ENCODE peak calls at places on chromosome 21, in ten cellular contexts. Z is heart right ventricle, R is MM.1S, U is neural progenitor cell, G is psoas muscle, F is suprapubic skin, O is fibroblast of lung, T is body of pancreas, L is pancreas, P is mucosa of descending colon. S is an unnamed sample.

GRCh38 chr21:16533692-16534407 is 804.1 kb downstream of the USP25 start:
- DNase-seq in P (no peak), R (no peak), Z (no peak), L (no peak), O (no peak), T (no peak), G (no peak), U (no peak), F (no peak), S (no peak)

GRCh38 chr21:35048706-35049617 is at the start of gene RUNX1:
- DNase-seq in R (peak; percentile 99), O (peak; percentile 79), P (no peak), L (no peak), F (no peak), Z (no peak), U (no peak), G (peak; percentile 32), T (no peak), S (no peak)

GRCh38 chr21:40466893-40467483 is 380.0 kb downstream of the DSCAM start:
- DNase-seq in Z (no peak), G (no peak), U (peak; percentile 33), T (no peak), R (peak; percentile 68), O (no peak), L (no peak), P (no peak), F (no peak), S (peak; percentile 14)

GRCh38 chr21:28513450-28513849 is 479.2 kb downstream of the LTN1 start:
- DNase-seq in F (no peak), G (no peak), Z (no peak), P (no peak), U (no peak), T (no peak), R (no peak), L (no peak), O (peak; percentile 25), S (no peak)

GRCh38 chr21:34915364-34915834 is 133.7 kb downstream of the RUNX1 start:
- DNase-seq in G (no peak), T (no peak), L (no peak), Z (no peak), O (peak; percentile 58), F (no peak), R (no peak), U (no peak), P (no peak), S (no peak)

GRCh38 chr21:44737706-44738354 is 26.5 kb upstream of the TSPEAR start:
- DNase-seq in U (peak; percentile 39), P (no peak), O (peak; percentile 48), T (no peak), L (no peak), Z (no peak), F (peak; percentile 24), R (no peak), G (no peak), S (no peak)

GRCh38 chr21:37536616-37537278 is 170.2 kb downstream of the DYRK1A start:
- DNase-seq in Z (no peak), U (no peak), F (no peak), R (no peak), T (no peak), P (no peak), G (no peak), O (no peak), L (no peak), S (no peak)

GRCh38 chr21:37452222-37452621 is 85.6 kb downstream of the DYRK1A start:
- DNase-seq in O (peak; percentile 83), T (no peak), G (no peak), P (no peak), R (no peak), F (no peak), L (no peak), U (no peak), Z (peak; percentile 24), S (no peak)

GRCh38 chr21:30209571-30209970 is 6.3 kb downstream of the CLDN8 start:
- DNase-seq in G (no peak), R (no peak), Z (no peak), P (no peak), F (no peak), O (no peak), T (no peak), U (peak; percentile 53), L (no peak), S (no peak)

GRCh38 chr21:28066051-28066450 is 926.6 kb downstream of the LTN1 start:
- DNase-seq in O (peak; percentile 19), R (peak; percentile 66), U (no peak), F (no peak), T (no peak), L (no peak), Z (no peak), P (no peak), G (no peak), S (no peak)

GRCh38 chr21:41170442-41170841 is 2.5 kb downstream of the BACE2 start:
- DNase-seq in U (peak; percentile 64), Z (peak; percentile 31), R (peak; percentile 42), T (peak; percentile 57), G (peak; percentile 23), F (no peak), L (peak; percentile 74), P (no peak), O (peak; percentile 23), S (peak; percentile 80)

GRCh38 chr21:36113647-36114428 is 21.0 kb upstream of the CBR3 start:
- DNase-seq in L (no peak), T (no peak), R (peak; percentile 70), O (no peak), F (no peak), P (peak; percentile 89), G (no peak), U (no peak), Z (no peak), S (no peak)
- TF ChIP-seq CTCF in L (no peak), T (no peak), R (no peak), O (no peak), F (no peak), P (no peak), G (no peak), U (no peak), Z (no peak), S (no peak)

GRCh38 chr21:15054089-15054488 is 10.7 kb downstream of the NRIP1 start:
- DNase-seq in O (no peak), P (no peak), Z (no peak), U (no peak), G (no peak), R (no peak), L (no peak), F (no peak), T (no peak), S (no peak)
- H3K4me3 ChIP-seq in O (no peak overlapping the region), P (no peak overlapping the region), Z (no peak overlapping the region), U (no peak overlapping the region), G (no peak overlapping the region), R (no peak overlapping the region), L (no peak overlapping the region), F (no peak overlapping the region), T (no peak overlapping the region), S (no peak overlapping the region)

DNA sequence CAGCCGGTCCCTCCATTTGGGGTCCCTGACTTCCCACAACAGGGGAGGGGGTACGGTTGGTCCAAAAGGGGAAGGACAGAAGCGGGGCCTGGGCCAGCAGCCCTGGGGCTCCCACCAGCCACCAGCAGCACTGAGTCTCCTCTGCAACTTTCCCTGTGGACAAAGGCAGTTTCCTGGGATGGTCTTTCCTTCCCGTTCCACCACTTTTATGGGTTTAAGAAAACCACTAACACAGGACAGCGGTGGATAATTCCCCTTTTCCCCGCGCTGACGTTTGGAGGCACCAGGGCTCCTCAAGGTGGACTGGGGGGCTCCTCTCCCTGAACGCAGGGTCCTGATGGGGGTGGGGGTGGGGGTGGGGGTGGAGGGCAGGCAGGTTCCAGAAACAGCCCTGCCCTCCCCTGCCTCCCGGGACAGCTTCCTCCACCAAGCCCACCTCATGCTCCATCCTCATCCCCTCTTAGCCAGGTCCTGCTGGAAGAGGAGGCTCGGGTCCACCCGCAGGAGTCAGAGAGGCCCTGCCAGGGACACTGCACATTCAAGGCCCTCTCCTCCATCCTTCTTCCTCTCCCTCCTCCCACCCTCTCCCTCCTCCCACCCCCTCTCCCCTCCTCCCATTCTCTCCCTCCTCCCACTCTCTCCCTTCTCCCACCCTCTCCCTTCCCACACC is 4.8 kb upstream of the COL6A1 start:
- DNase-seq in U (no peak), L (no peak), G (no peak), F (no peak), T (no peak), P (no peak), Z (peak; percentile 11), O (no peak), R (no peak), S (peak; percentile 6)
- TF ChIP-seq CTCF in U (no peak), L (no peak), G (no peak), F (no peak), T (no peak), P (no peak), Z (no peak), O (no peak), R (no peak), S (no peak)

GRCh38 chr21:39180429-39181019 is 2.7 kb downstream of the PSMG1 start:
- DNase-seq in Z (no peak), L (no peak), G (no peak), O (no peak), F (no peak), P (no peak), U (no peak), R (peak; percentile 40), T (no peak), S (no peak)

GRCh38 chr21:39183272-39184049 is at the start of gene PSMG1:
- DNase-seq in F (peak; percentile 97), O (peak; percentile 93), L (peak; percentile 98), Z (peak; percentile 95), U (peak; percentile 96), T (peak; percentile 96), R (peak; percentile 100), G (peak; percentile 96), P (peak; percentile 97), S (peak; percentile 97)

GRCh38 chr21:39182484-39183271 is 573 bp downstream of the PSMG1 start:
- DNase-seq in U (no peak), P (no peak), G (no peak), R (peak; percentile 39), T (no peak), L (no peak), Z (no peak), O (peak; percentile 42), F (no peak), S (peak; percentile 26)

GRCh38 chr21:39182016-39182415 is 1.2 kb downstream of the PSMG1 start:
- DNase-seq in F (no peak), R (peak; percentile 58), P (no peak), O (no peak), Z (no peak), L (no peak), U (no peak), G (no peak), T (no peak), S (no peak)

DNA sequence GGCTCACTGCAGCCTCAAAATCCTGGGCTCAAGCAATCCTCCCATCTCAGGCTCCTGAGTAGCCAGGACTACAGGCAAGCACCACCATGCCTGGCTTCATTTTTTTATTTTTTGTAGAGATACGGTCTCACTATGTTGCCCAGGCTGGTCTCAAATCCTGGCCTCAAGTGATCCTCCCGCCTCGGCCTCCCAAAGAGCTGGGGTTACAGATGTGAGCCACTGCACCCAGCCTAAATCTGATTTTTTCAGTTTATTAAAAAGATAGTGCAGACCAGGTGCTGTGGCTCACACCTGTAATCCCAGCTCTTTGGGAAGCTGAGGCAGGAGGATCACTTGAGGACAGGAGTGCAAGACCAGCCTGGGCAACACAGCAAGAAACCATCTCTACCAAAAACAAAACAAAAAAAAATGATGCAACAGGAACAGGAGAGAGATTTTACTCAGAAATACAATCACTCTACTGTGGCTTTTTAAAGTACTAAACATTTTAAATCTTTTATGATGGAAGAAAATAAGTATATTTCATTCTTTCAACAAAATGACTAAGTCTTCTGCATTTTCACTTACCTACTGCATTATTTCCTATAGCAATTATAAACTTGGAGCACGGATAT is 1.9 kb downstream of the PSMG1 start:
- DNase-seq in G (no peak), O (no peak), R (no peak), F (no peak), L (no peak), Z (no peak), P (no peak), U (no peak), T (no peak), S (no peak)
- H3K4me3 ChIP-seq in G (no peak overlapping the region), O (peak overlapping the region; percentile 83), R (peak overlapping the region; percentile 93), F (no peak overlapping the region), L (no peak overlapping the region), Z (no peak overlapping the region), P (no peak overlapping the region), U (peak overlapping the region; percentile 78), T (no peak overlapping the region), S (no peak overlapping the region)

S was measured in WERI-Rb-1.